ENCODE peak calls at places on chromosomes 13 and 19, in seven cellular contexts. Z is T1000; E is T-helper 2 cell treated with Interferon-gamma antibody and Interleukin-4, amounts not matched to agents 5 μg/mL and 100 μg/mL, for 36 hours; N is myocyte; U is astrocyte of the cerebellum; T is left colon; L is fibroblast of the aortic adventitia. J is an unnamed sample.

GRCh38 chr13:22880756-22881701 is 299.8 kb upstream of the SGCG start:
- DNase-seq in Z (no peak), E (no peak), N (no peak), U (no peak), T (no peak), L (no peak), J (no peak)

GRCh38 chr19:55018633-55019032 is 19.4 kb downstream of the GP6 start:
- DNase-seq in Z (no peak), E (no peak), N (no peak), U (no peak), T (no peak), L (no peak), J (no peak)

GRCh38 chr13:73259061-73259908 is 200.5 kb downstream of the KLF5 start:
- DNase-seq in Z (no peak), E (no peak), N (peak), U (no peak), T (no peak), L (peak), J (no peak)

GRCh38 chr13:19089315-19089714 is 92.3 kb downstream of the TUBA3C start:
- DNase-seq in Z (no peak), E (no peak), N (no peak), U (no peak), T (no peak), L (no peak), J (peak)

GRCh38 chr13:46396341-46396740 is 9.3 kb upstream of the RUBCNL start:
- DNase-seq in Z (no peak), E (no peak), N (no peak), U (no peak), T (no peak), L (no peak), J (no peak)

GRCh38 chr19:57850553-57851017 is 926 bp downstream of the ZNF587 start:
- DNase-seq in Z (no peak), E (no peak), N (peak), U (no peak), T (peak), L (peak), J (peak)

GRCh38 chr13:50292082-50292481 is 276.8 kb downstream of the KCNRG start:
- DNase-seq in Z (no peak), E (no peak), N (no peak), U (no peak), T (no peak), L (no peak), J (no peak)

GRCh38 chr19:8396563-8397203 is 6.5 kb downstream of the RAB11B start:
- DNase-seq in Z (no peak), E (peak), N (no peak), U (no peak), T (peak), L (peak), J (peak)

GRCh38 chr19:5131031-5131865 is 162.3 kb downstream of the KDM4B start:
- DNase-seq in Z (no peak), E (no peak), N (no peak), U (no peak), T (peak), L (no peak), J (no peak)

GRCh38 chr19:4988770-4989251 is 19.9 kb downstream of the KDM4B start:
- DNase-seq in Z (peak), E (no peak), N (peak), U (peak), T (no peak), L (peak), J (no peak)

GRCh38 chr19:5147971-5148793 is 179.3 kb downstream of the KDM4B start:
- DNase-seq in Z (no peak), E (no peak), N (no peak), U (no peak), T (no peak), L (peak), J (no peak)

GRCh38 chr13:49341941-49342340 is 94.2 kb downstream of the CDADC1 start:
- DNase-seq in Z (no peak), E (no peak), N (no peak), U (no peak), T (no peak), L (no peak), J (no peak)

GRCh38 chr19:17091758-17092333 is 16.3 kb downstream of the MYO9B start:
- DNase-seq in Z (no peak), E (no peak), N (no peak), U (no peak), T (peak), L (no peak), J (peak)

GRCh38 chr19:18517606-18518005 is 4.3 kb downstream of the ELL start:
- DNase-seq in Z (no peak), E (no peak), N (no peak), U (no peak), T (no peak), L (no peak), J (no peak)

GRCh38 chr19:31500540-31500830 is 151.2 kb upstream of the TSHZ3 start:
- DNase-seq in Z (no peak), E (no peak), N (no peak), U (no peak), T (no peak), L (no peak), J (no peak)

GRCh38 chr19:47507924-47508553 is 6.8 kb downstream of the NAPA start:
- DNase-seq in Z (no peak), E (no peak), N (no peak), U (no peak), T (no peak), L (no peak), J (no peak)

GRCh38 chr19:55228403-55229031 is at the start of gene TMEM86B:
- DNase-seq in Z (no peak), E (no peak), N (no peak), U (no peak), T (no peak), L (no peak), J (no peak)

GRCh38 chr19:32471095-32471494 is 65.5 kb downstream of the DPY19L3 start:
- DNase-seq in Z (no peak), E (no peak), N (no peak), U (no peak), T (no peak), L (no peak), J (no peak)

GRCh38 chr19:1104452-1105216 is 840 bp downstream of the GPX4 start:
- DNase-seq in Z (peak), E (peak), N (peak), U (no peak), T (peak), L (peak), J (peak)

GRCh38 chr19:38559428-38560401 is 58.0 kb downstream of the MAP4K1 start:
- DNase-seq in Z (no peak), E (peak), N (no peak), U (no peak), T (no peak), L (no peak), J (no peak)

GRCh38 chr13:19967619-19968018 is 9.1 kb downstream of the ZMYM2 start:
- DNase-seq in Z (no peak), E (no peak), N (peak), U (no peak), T (no peak), L (no peak), J (no peak)

GRCh38 chr13:52665325-52665724 is 12.7 kb downstream of the SUGT1 start:
- DNase-seq in Z (no peak), E (no peak), N (peak), U (peak), T (no peak), L (peak), J (no peak)

GRCh38 chr19:3316659-3317207 is 49.6 kb upstream of the NFIC start:
- DNase-seq in Z (no peak), E (no peak), N (no peak), U (no peak), T (no peak), L (no peak), J (no peak)

GRCh38 chr19:31135841-31136240 is 213.4 kb downstream of the TSHZ3 start:
- DNase-seq in Z (no peak), E (no peak), N (no peak), U (no peak), T (no peak), L (peak), J (no peak)

GRCh38 chr19:3135961-3136683 is at the start of gene GNA15:
- DNase-seq in Z (no peak), E (peak), N (no peak), U (no peak), T (peak), L (no peak), J (no peak)

GRCh38 chr13:112729408-112729807 is 39.6 kb downstream of the ATP11A start:
- DNase-seq in Z (no peak), E (no peak), N (no peak), U (no peak), T (no peak), L (no peak), J (no peak)

GRCh38 chr13:74003374-74003773 is 130.8 kb downstream of the KLF12 start:
- DNase-seq in Z (no peak), E (no peak), N (no peak), U (no peak), T (no peak), L (no peak), J (no peak)

GRCh38 chr19:36032251-36033104 is at the start of gene CLIP3:
- DNase-seq in Z (peak), E (peak), N (peak), U (peak), T (peak), L (peak), J (no peak)

GRCh38 chr13:78689011-78689410 is 30.1 kb upstream of the OBI1 start:
- DNase-seq in Z (no peak), E (no peak), N (peak), U (no peak), T (no peak), L (peak), J (no peak)

GRCh38 chr13:76336889-76337844 is 549.0 kb downstream of the KCTD12 start:
- DNase-seq in Z (no peak), E (no peak), N (no peak), U (no peak), T (no peak), L (peak), J (no peak)

GRCh38 chr19:16841391-16841926 is 12.3 kb downstream of the SIN3B start:
- DNase-seq in Z (no peak), E (no peak), N (no peak), U (no peak), T (no peak), L (no peak), J (no peak)

GRCh38 chr13:49185264-49185663 is 34.9 kb upstream of the MLNR start:
- DNase-seq in Z (no peak), E (no peak), N (no peak), U (no peak), T (no peak), L (no peak), J (no peak)

GRCh38 chr13:50914301-50914700 is 4.7 kb downstream of the RNASEH2B start:
- DNase-seq in Z (no peak), E (no peak), N (no peak), U (no peak), T (no peak), L (no peak), J (no peak)

J was measured in PC-9.